ENCODE peak calls at places on chromosomes 4 and X, in eight cellular contexts. One of them, this sample, is unnamed.

GRCh38 chr4:59127748-59128147 is 2017.6 kb upstream of the IGFBP7 start:
- DNase-seq in fibroblast of mammary gland: no peak
- DNase-seq in right atrium auricular region: no peak
- DNase-seq in GM23338: no peak
- DNase-seq in astrocyte of the spinal cord: no peak
- DNase-seq in endothelial cell: no peak
- DNase-seq in WTC11: no peak
- DNase-seq in B cell: no peak
- DNase-seq in this sample: no peak

GRCh38 chr4:6755088-6755753 is 27.3 kb upstream of the KIAA0232 start:
- DNase-seq in WTC11: no peak
- DNase-seq in astrocyte of the spinal cord: no peak
- DNase-seq in B cell: no peak
- DNase-seq in right atrium auricular region: no peak
- DNase-seq in GM23338: no peak
- DNase-seq in fibroblast of mammary gland: no peak
- DNase-seq in endothelial cell: no peak
- DNase-seq in this sample: no peak

GRCh38 chr4:156505341-156505955 is 466.2 kb downstream of the PDGFC start:
- DNase-seq in astrocyte of the spinal cord: no peak
- DNase-seq in WTC11: peak
- DNase-seq in fibroblast of mammary gland: no peak
- DNase-seq in B cell: no peak
- DNase-seq in GM23338: peak
- DNase-seq in endothelial cell: no peak
- DNase-seq in right atrium auricular region: no peak
- DNase-seq in this sample: no peak

GRCh38 chrX:155068165-155068564 is 2.8 kb downstream of the CMC4 start:
- DNase-seq in fibroblast of mammary gland: peak
- DNase-seq in GM23338: no peak
- DNase-seq in WTC11: no peak
- DNase-seq in B cell: no peak
- DNase-seq in endothelial cell: no peak
- DNase-seq in astrocyte of the spinal cord: peak
- DNase-seq in right atrium auricular region: no peak
- DNase-seq in this sample: no peak

GRCh38 chr4:149522031-149522430 is 293.6 kb downstream of the IQCM start:
- DNase-seq in WTC11: no peak
- DNase-seq in astrocyte of the spinal cord: no peak
- DNase-seq in fibroblast of mammary gland: no peak
- DNase-seq in GM23338: no peak
- DNase-seq in endothelial cell: no peak
- DNase-seq in B cell: no peak
- DNase-seq in right atrium auricular region: no peak
- DNase-seq in this sample: no peak

GRCh38 chr4:155899891-155900290 is 3.6 kb upstream of the TDO2 start:
- DNase-seq in right atrium auricular region: no peak
- DNase-seq in B cell: no peak
- DNase-seq in fibroblast of mammary gland: no peak
- DNase-seq in WTC11: no peak
- DNase-seq in endothelial cell: no peak
- DNase-seq in astrocyte of the spinal cord: no peak
- DNase-seq in GM23338: no peak
- DNase-seq in this sample: no peak

GRCh38 chrX:41189156-41189555 is 103.9 kb downstream of the USP9X start:
- DNase-seq in right atrium auricular region: no peak
- DNase-seq in astrocyte of the spinal cord: no peak
- DNase-seq in B cell: no peak
- DNase-seq in GM23338: no peak
- DNase-seq in fibroblast of mammary gland: no peak
- DNase-seq in WTC11: no peak
- DNase-seq in endothelial cell: no peak
- DNase-seq in this sample: no peak

GRCh38 chr4:10694151-10694825 is 9.7 kb upstream of the CLNK start:
- DNase-seq in fibroblast of mammary gland: no peak
- DNase-seq in GM23338: no peak
- DNase-seq in endothelial cell: no peak
- DNase-seq in WTC11: no peak
- DNase-seq in astrocyte of the spinal cord: peak
- DNase-seq in right atrium auricular region: no peak
- DNase-seq in B cell: no peak
- DNase-seq in this sample: no peak

GRCh38 chrX:27815209-27815608 is 7.4 kb downstream of the MAGEB10 start:
- DNase-seq in endothelial cell: no peak
- DNase-seq in B cell: no peak
- DNase-seq in fibroblast of mammary gland: peak
- DNase-seq in GM23338: no peak
- DNase-seq in WTC11: no peak
- DNase-seq in astrocyte of the spinal cord: peak
- DNase-seq in right atrium auricular region: no peak
- DNase-seq in this sample: no peak

GRCh38 chr4:26860922-26861433 is 337 bp downstream of the STIM2 start:
- DNase-seq in endothelial cell: peak
- DNase-seq in B cell: peak
- DNase-seq in right atrium auricular region: no peak
- DNase-seq in GM23338: peak
- DNase-seq in WTC11: peak
- DNase-seq in astrocyte of the spinal cord: peak
- DNase-seq in fibroblast of mammary gland: peak
- DNase-seq in this sample: peak

GRCh38 chr4:147407261-147408045 is 73.4 kb upstream of the EDNRA start:
- DNase-seq in GM23338: peak
- DNase-seq in right atrium auricular region: no peak
- DNase-seq in astrocyte of the spinal cord: peak
- DNase-seq in WTC11: peak
- DNase-seq in B cell: no peak
- DNase-seq in fibroblast of mammary gland: peak
- DNase-seq in endothelial cell: no peak
- DNase-seq in this sample: no peak

GRCh38 chr4:1490011-1490905 is 84.0 kb upstream of the NKX1-1 start:
- DNase-seq in fibroblast of mammary gland: no peak
- DNase-seq in B cell: no peak
- DNase-seq in GM23338: no peak
- DNase-seq in right atrium auricular region: no peak
- DNase-seq in WTC11: peak
- DNase-seq in endothelial cell: no peak
- DNase-seq in astrocyte of the spinal cord: no peak
- DNase-seq in this sample: no peak

GRCh38 chr4:11002961-11003360 is 318.4 kb upstream of the CLNK start:
- DNase-seq in GM23338: no peak
- DNase-seq in right atrium auricular region: no peak
- DNase-seq in fibroblast of mammary gland: no peak
- DNase-seq in astrocyte of the spinal cord: no peak
- DNase-seq in B cell: no peak
- DNase-seq in WTC11: no peak
- DNase-seq in endothelial cell: no peak
- DNase-seq in this sample: no peak

GRCh38 chr4:83028976-83029375 is 6.0 kb upstream of the COPS4 start:
- DNase-seq in WTC11: no peak
- DNase-seq in B cell: no peak
- DNase-seq in fibroblast of mammary gland: no peak
- DNase-seq in right atrium auricular region: no peak
- DNase-seq in GM23338: no peak
- DNase-seq in endothelial cell: no peak
- DNase-seq in astrocyte of the spinal cord: no peak
- DNase-seq in this sample: no peak

GRCh38 chr4:67558493-67558892 is at the start of gene STAP1:
- DNase-seq in fibroblast of mammary gland: no peak
- DNase-seq in GM23338: no peak
- DNase-seq in WTC11: no peak
- DNase-seq in right atrium auricular region: no peak
- DNase-seq in astrocyte of the spinal cord: no peak
- DNase-seq in B cell: peak
- DNase-seq in endothelial cell: no peak
- DNase-seq in this sample: peak

DNA sequence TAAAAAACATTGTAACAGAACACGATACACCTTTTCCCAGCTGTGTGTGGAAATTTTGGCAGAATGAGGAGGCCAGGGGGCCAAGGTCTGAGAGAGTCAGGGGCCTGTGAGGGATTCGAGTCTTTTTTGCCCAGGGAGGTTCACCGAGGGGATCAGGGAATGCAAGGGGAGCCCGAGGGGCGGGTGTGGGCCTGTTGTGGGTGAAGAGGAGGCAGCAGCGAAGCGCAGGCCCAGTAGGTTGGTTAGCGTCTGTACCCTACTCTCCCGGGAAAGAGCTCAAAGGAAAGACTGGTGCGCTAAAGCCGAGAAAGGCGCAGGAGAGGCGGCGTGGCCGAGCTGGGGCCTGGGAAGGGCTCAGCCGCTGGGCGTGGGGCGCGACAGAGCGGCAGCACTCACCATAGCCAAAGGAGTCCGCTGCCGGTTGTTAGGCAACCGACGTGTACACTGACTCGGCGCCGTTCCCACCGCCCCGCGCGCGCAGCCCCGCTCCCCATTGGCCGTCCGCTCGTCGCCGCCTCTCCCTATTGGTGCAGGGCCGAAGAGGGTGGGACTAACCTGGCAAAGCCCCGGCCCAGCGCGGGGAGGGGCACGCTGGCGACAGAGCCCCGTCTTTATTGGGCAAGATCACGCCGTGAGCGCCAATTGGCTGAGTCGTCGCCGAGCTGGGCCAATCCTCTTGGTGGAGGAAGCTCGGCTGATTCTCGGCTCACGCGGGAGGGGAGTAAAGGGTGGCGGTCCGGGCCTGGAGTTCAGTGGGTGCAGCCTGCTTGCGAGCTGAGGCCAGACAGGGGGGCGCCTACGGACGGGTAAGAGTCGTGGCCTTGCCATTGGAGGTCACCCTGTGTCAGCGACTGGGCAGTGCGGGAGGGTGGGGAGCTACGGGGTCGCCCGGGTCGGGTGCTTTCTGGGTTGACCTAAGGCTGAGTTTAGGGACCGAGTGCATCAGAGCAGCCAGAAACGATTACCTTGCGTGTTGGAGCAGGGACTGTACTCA is at the start of the genes CETN2 and NSDHL:
- DNase-seq in right atrium auricular region: peak
- DNase-seq in WTC11: peak
- DNase-seq in fibroblast of mammary gland: peak
- DNase-seq in astrocyte of the spinal cord: peak
- DNase-seq in endothelial cell: peak
- DNase-seq in GM23338: peak
- DNase-seq in B cell: peak
- DNase-seq in this sample: peak
- TF ChIP-seq CTCF in right atrium auricular region: no peak
- TF ChIP-seq CTCF in WTC11: no peak
- TF ChIP-seq CTCF in fibroblast of mammary gland: no peak
- TF ChIP-seq CTCF in astrocyte of the spinal cord: no peak
- TF ChIP-seq CTCF in endothelial cell: no peak
- TF ChIP-seq CTCF in GM23338: no peak
- TF ChIP-seq CTCF in B cell: no peak
- TF ChIP-seq CTCF in this sample: no peak

GRCh38 chrX:25968920-25969319 is 169.2 kb upstream of the MAGEB18 start:
- DNase-seq in right atrium auricular region: no peak
- DNase-seq in WTC11: peak
- DNase-seq in fibroblast of mammary gland: peak
- DNase-seq in GM23338: peak
- DNase-seq in B cell: no peak
- DNase-seq in astrocyte of the spinal cord: peak
- DNase-seq in endothelial cell: peak
- DNase-seq in this sample: no peak
- TF ChIP-seq CTCF in right atrium auricular region: no peak
- TF ChIP-seq CTCF in WTC11: peak
- TF ChIP-seq CTCF in fibroblast of mammary gland: peak
- TF ChIP-seq CTCF in GM23338: peak
- TF ChIP-seq CTCF in B cell: no peak
- TF ChIP-seq CTCF in astrocyte of the spinal cord: peak
- TF ChIP-seq CTCF in endothelial cell: peak
- TF ChIP-seq CTCF in this sample: peak

DNA sequence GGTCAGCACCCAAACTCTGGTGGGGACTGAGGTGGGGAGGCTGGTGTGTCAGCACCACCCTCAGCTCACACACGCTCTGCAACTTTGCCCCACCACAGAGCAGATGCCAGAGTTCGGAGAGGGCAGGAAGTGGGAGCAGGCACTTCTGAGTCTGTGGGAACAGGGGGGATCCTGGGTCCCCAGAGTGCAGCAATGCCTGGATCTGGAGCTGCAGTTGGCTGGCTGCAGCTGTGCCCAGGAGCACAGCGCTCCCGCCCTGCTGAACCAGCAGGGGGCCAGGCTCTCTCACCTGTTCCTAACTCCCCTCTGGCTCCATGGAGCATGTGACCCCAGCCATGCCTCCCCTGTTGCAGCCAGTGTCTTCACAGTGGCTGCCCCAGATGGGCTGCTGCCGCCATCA is 252.4 kb downstream of the SPOCK3 start:
- DNase-seq in B cell: no peak
- DNase-seq in astrocyte of the spinal cord: no peak
- DNase-seq in GM23338: no peak
- DNase-seq in fibroblast of mammary gland: no peak
- DNase-seq in WTC11: peak
- DNase-seq in right atrium auricular region: no peak
- DNase-seq in endothelial cell: no peak
- DNase-seq in this sample: no peak
- TF ChIP-seq CTCF in B cell: no peak
- TF ChIP-seq CTCF in astrocyte of the spinal cord: no peak
- TF ChIP-seq CTCF in GM23338: no peak
- TF ChIP-seq CTCF in fibroblast of mammary gland: no peak
- TF ChIP-seq CTCF in WTC11: no peak
- TF ChIP-seq CTCF in right atrium auricular region: no peak
- TF ChIP-seq CTCF in endothelial cell: no peak
- TF ChIP-seq CTCF in this sample: no peak

GRCh38 chr4:76726141-76726540 is 171.8 kb downstream of the SOWAHB start:
- DNase-seq in right atrium auricular region: no peak
- DNase-seq in WTC11: no peak
- DNase-seq in GM23338: no peak
- DNase-seq in fibroblast of mammary gland: no peak
- DNase-seq in B cell: no peak
- DNase-seq in endothelial cell: no peak
- DNase-seq in astrocyte of the spinal cord: no peak
- DNase-seq in this sample: no peak

GRCh38 chr4:76723916-76724315 is 174.0 kb downstream of the SOWAHB start:
- DNase-seq in endothelial cell: no peak
- DNase-seq in right atrium auricular region: no peak
- DNase-seq in WTC11: no peak
- DNase-seq in fibroblast of mammary gland: peak
- DNase-seq in B cell: no peak
- DNase-seq in GM23338: peak
- DNase-seq in astrocyte of the spinal cord: peak
- DNase-seq in this sample: no peak

GRCh38 chr4:76726631-76727030 is 171.3 kb downstream of the SOWAHB start:
- DNase-seq in fibroblast of mammary gland: no peak
- DNase-seq in B cell: no peak
- DNase-seq in GM23338: no peak
- DNase-seq in right atrium auricular region: no peak
- DNase-seq in WTC11: no peak
- DNase-seq in astrocyte of the spinal cord: no peak
- DNase-seq in endothelial cell: no peak
- DNase-seq in this sample: no peak

GRCh38 chr4:76725039-76725438 is 172.9 kb downstream of the SOWAHB start:
- DNase-seq in right atrium auricular region: no peak
- DNase-seq in astrocyte of the spinal cord: no peak
- DNase-seq in GM23338: no peak
- DNase-seq in endothelial cell: no peak
- DNase-seq in fibroblast of mammary gland: no peak
- DNase-seq in B cell: no peak
- DNase-seq in WTC11: no peak
- DNase-seq in this sample: no peak

DNA sequence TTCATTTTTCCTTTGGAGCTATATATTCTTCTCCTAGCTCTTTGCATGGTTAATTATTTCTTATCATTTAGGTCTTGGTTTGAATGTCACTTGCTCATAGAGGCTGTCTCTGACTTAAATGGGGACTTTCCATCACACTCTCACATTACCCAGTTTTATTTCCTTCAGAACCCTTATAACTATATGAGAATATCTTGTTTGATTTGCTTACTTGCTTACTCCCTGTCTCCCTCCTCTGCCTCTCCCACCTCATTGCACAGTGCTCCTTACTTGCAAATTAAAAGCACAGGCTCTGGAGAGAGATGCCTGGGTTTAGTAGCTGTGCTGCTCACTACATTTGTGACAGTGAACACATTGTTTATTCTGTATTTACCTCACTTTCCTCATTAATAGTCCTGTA is 174.6 kb downstream of the SOWAHB start:
- DNase-seq in B cell: no peak
- DNase-seq in right atrium auricular region: no peak
- DNase-seq in fibroblast of mammary gland: peak
- DNase-seq in WTC11: no peak
- DNase-seq in endothelial cell: no peak
- DNase-seq in GM23338: no peak
- DNase-seq in astrocyte of the spinal cord: peak
- DNase-seq in this sample: no peak
- TF ChIP-seq CTCF in B cell: no peak
- TF ChIP-seq CTCF in right atrium auricular region: no peak
- TF ChIP-seq CTCF in fibroblast of mammary gland: peak
- TF ChIP-seq CTCF in WTC11: no peak
- TF ChIP-seq CTCF in endothelial cell: no peak
- TF ChIP-seq CTCF in GM23338: no peak
- TF ChIP-seq CTCF in astrocyte of the spinal cord: peak
- TF ChIP-seq CTCF in this sample: no peak